ENCODE peak calls at places on chromosome 1, in six cellular contexts. One of them, this sample, is unnamed.

GRCh38 chr1:151908228-151908691 is 1.1 kb downstream of the THEM4 start:
- DNase-seq in lung: no peak
- DNase-seq in cardiac muscle cell: peak
- DNase-seq in dorsolateral prefrontal cortex: no peak
- DNase-seq in astrocyte: no peak
- DNase-seq in fibroblast of lung: no peak
- DNase-seq in this sample: no peak

GRCh38 chr1:205545001-205545919 is 40.8 kb downstream of the CDK18 start:
- DNase-seq in cardiac muscle cell: no peak
- DNase-seq in fibroblast of lung: no peak
- DNase-seq in astrocyte: no peak
- DNase-seq in dorsolateral prefrontal cortex: no peak
- DNase-seq in lung: no peak
- DNase-seq in this sample: no peak

GRCh38 chr1:205504311-205505075 is at the start of gene CDK18:
- DNase-seq in cardiac muscle cell: peak
- DNase-seq in dorsolateral prefrontal cortex: peak
- DNase-seq in astrocyte: no peak
- DNase-seq in lung: peak
- DNase-seq in fibroblast of lung: peak
- DNase-seq in this sample: no peak

GRCh38 chr1:192807968-192808587 is 761 bp upstream of the RGS2 start:
- DNase-seq in astrocyte: peak
- DNase-seq in dorsolateral prefrontal cortex: no peak
- DNase-seq in fibroblast of lung: peak
- DNase-seq in cardiac muscle cell: peak
- DNase-seq in lung: no peak
- DNase-seq in this sample: no peak

GRCh38 chr1:70909262-70909817 is 138.3 kb downstream of the PTGER3 start:
- DNase-seq in astrocyte: no peak
- DNase-seq in fibroblast of lung: no peak
- DNase-seq in dorsolateral prefrontal cortex: no peak
- DNase-seq in cardiac muscle cell: no peak
- DNase-seq in lung: no peak
- DNase-seq in this sample: no peak

GRCh38 chr1:222028694-222029093 is 286.8 kb upstream of the DUSP10 start:
- DNase-seq in lung: no peak
- DNase-seq in astrocyte: no peak
- DNase-seq in dorsolateral prefrontal cortex: no peak
- DNase-seq in fibroblast of lung: peak
- DNase-seq in cardiac muscle cell: no peak
- DNase-seq in this sample: no peak

GRCh38 chr1:64246294-64246917 is 43.0 kb downstream of the UBE2U start:
- DNase-seq in fibroblast of lung: peak
- DNase-seq in lung: no peak
- DNase-seq in astrocyte: peak
- DNase-seq in dorsolateral prefrontal cortex: no peak
- DNase-seq in cardiac muscle cell: peak
- DNase-seq in this sample: no peak

GRCh38 chr1:170267317-170267716 is 121.6 kb downstream of the NTMT2 start:
- DNase-seq in lung: no peak
- DNase-seq in dorsolateral prefrontal cortex: no peak
- DNase-seq in cardiac muscle cell: peak
- DNase-seq in fibroblast of lung: peak
- DNase-seq in astrocyte: no peak
- DNase-seq in this sample: no peak

GRCh38 chr1:26164036-26164927 is 4.5 kb downstream of the C1orf232 start:
- DNase-seq in dorsolateral prefrontal cortex: peak
- DNase-seq in cardiac muscle cell: peak
- DNase-seq in lung: no peak
- DNase-seq in astrocyte: no peak
- DNase-seq in fibroblast of lung: no peak
- DNase-seq in this sample: no peak

GRCh38 chr1:36306210-36306901 is at the start of gene SH3D21:
- DNase-seq in cardiac muscle cell: peak
- DNase-seq in fibroblast of lung: peak
- DNase-seq in lung: peak
- DNase-seq in astrocyte: no peak
- DNase-seq in dorsolateral prefrontal cortex: peak
- DNase-seq in this sample: no peak

GRCh38 chr1:186783193-186783592 is 45.6 kb upstream of the PLA2G4A start:
- DNase-seq in cardiac muscle cell: no peak
- DNase-seq in fibroblast of lung: no peak
- DNase-seq in dorsolateral prefrontal cortex: no peak
- DNase-seq in lung: no peak
- DNase-seq in astrocyte: no peak
- DNase-seq in this sample: no peak

GRCh38 chr1:182262425-182262824 is 129.2 kb downstream of the GLUL start:
- DNase-seq in cardiac muscle cell: no peak
- DNase-seq in astrocyte: no peak
- DNase-seq in fibroblast of lung: no peak
- DNase-seq in dorsolateral prefrontal cortex: no peak
- DNase-seq in lung: no peak
- DNase-seq in this sample: no peak

GRCh38 chr1:151494741-151495281 is 16.4 kb upstream of the CGN start:
- DNase-seq in cardiac muscle cell: peak
- DNase-seq in lung: no peak
- DNase-seq in astrocyte: peak
- DNase-seq in dorsolateral prefrontal cortex: no peak
- DNase-seq in fibroblast of lung: peak
- DNase-seq in this sample: no peak

GRCh38 chr1:21492171-21492625 is 17.0 kb upstream of the ALPL start:
- DNase-seq in fibroblast of lung: no peak
- DNase-seq in astrocyte: no peak
- DNase-seq in lung: no peak
- DNase-seq in dorsolateral prefrontal cortex: no peak
- DNase-seq in cardiac muscle cell: no peak
- DNase-seq in this sample: no peak

GRCh38 chr1:44632511-44633072 is 41.7 kb downstream of the TMEM53 start:
- DNase-seq in dorsolateral prefrontal cortex: no peak
- DNase-seq in fibroblast of lung: no peak
- DNase-seq in lung: no peak
- DNase-seq in cardiac muscle cell: peak
- DNase-seq in astrocyte: no peak
- DNase-seq in this sample: no peak

GRCh38 chr1:201489656-201490261 is 17.2 kb downstream of the CSRP1 start:
- DNase-seq in fibroblast of lung: no peak
- DNase-seq in lung: no peak
- DNase-seq in dorsolateral prefrontal cortex: no peak
- DNase-seq in cardiac muscle cell: no peak
- DNase-seq in astrocyte: no peak
- DNase-seq in this sample: no peak

GRCh38 chr1:40017951-40018575 is 22.5 kb upstream of the CAP1 start:
- DNase-seq in cardiac muscle cell: no peak
- DNase-seq in fibroblast of lung: no peak
- DNase-seq in dorsolateral prefrontal cortex: no peak
- DNase-seq in lung: no peak
- DNase-seq in astrocyte: no peak
- DNase-seq in this sample: no peak

GRCh38 chr1:93659805-93660479 is 21.7 kb downstream of the BCAR3 start:
- DNase-seq in cardiac muscle cell: peak
- DNase-seq in fibroblast of lung: peak
- DNase-seq in astrocyte: no peak
- DNase-seq in dorsolateral prefrontal cortex: no peak
- DNase-seq in lung: no peak
- DNase-seq in this sample: no peak

GRCh38 chr1:37476460-37477197 is 2.2 kb downstream of the ZC3H12A start:
- DNase-seq in cardiac muscle cell: peak
- DNase-seq in astrocyte: peak
- DNase-seq in fibroblast of lung: peak
- DNase-seq in dorsolateral prefrontal cortex: no peak
- DNase-seq in lung: peak
- DNase-seq in this sample: no peak

GRCh38 chr1:54811739-54812655 is 10.9 kb upstream of the TTC22 start:
- DNase-seq in cardiac muscle cell: no peak
- DNase-seq in fibroblast of lung: no peak
- DNase-seq in lung: no peak
- DNase-seq in dorsolateral prefrontal cortex: no peak
- DNase-seq in astrocyte: no peak
- DNase-seq in this sample: no peak

GRCh38 chr1:40130892-40131291 is 30.3 kb upstream of the RLF start:
- DNase-seq in cardiac muscle cell: no peak
- DNase-seq in fibroblast of lung: no peak
- DNase-seq in dorsolateral prefrontal cortex: no peak
- DNase-seq in astrocyte: no peak
- DNase-seq in lung: no peak
- DNase-seq in this sample: no peak

GRCh38 chr1:48071513-48071912 is 74.3 kb upstream of the TRABD2B start:
- DNase-seq in cardiac muscle cell: no peak
- DNase-seq in astrocyte: no peak
- DNase-seq in fibroblast of lung: no peak
- DNase-seq in dorsolateral prefrontal cortex: no peak
- DNase-seq in lung: no peak
- DNase-seq in this sample: no peak

GRCh38 chr1:3321559-3322439 is 132.7 kb upstream of the ARHGEF16 start:
- DNase-seq in fibroblast of lung: peak
- DNase-seq in cardiac muscle cell: no peak
- DNase-seq in dorsolateral prefrontal cortex: no peak
- DNase-seq in lung: no peak
- DNase-seq in astrocyte: no peak
- DNase-seq in this sample: no peak
- H3K4me3 ChIP-seq in fibroblast of lung: no peak
- H3K4me3 ChIP-seq in cardiac muscle cell: peak
- H3K4me3 ChIP-seq in dorsolateral prefrontal cortex: no peak
- H3K4me3 ChIP-seq in lung: no peak
- H3K4me3 ChIP-seq in astrocyte: no peak
- H3K4me3 ChIP-seq in this sample: no peak

DNA sequence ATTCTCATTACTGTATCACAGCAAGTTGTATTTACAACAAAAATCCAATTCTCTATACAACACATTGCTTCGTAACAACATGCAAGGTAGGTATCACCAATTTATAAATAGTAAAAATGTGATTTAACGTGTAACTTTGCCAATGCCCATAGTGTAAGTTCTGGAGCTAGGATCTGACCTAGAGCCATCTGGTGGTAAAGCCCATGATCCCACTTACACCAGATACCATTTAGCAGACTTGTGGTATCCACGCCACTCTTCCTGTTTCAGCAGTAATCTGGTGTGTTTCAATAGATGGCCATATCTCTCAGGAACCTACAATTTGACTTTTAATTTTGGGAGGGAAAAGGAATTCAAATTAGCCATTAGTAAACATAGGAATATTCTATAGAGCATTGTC is 10.2 kb downstream of the SETSIP start:
- DNase-seq in fibroblast of lung: no peak
- DNase-seq in astrocyte: no peak
- DNase-seq in lung: no peak
- DNase-seq in cardiac muscle cell: no peak
- DNase-seq in dorsolateral prefrontal cortex: no peak
- DNase-seq in this sample: no peak
- TF ChIP-seq CTCF in fibroblast of lung: no peak
- TF ChIP-seq CTCF in astrocyte: no peak
- TF ChIP-seq CTCF in lung: no peak
- TF ChIP-seq CTCF in cardiac muscle cell: no peak
- TF ChIP-seq CTCF in dorsolateral prefrontal cortex: no peak
- TF ChIP-seq CTCF in this sample: no peak

GRCh38 chr1:57898531-57898930 is 474.7 kb upstream of the DAB1 start:
- DNase-seq in lung: no peak
- DNase-seq in fibroblast of lung: no peak
- DNase-seq in astrocyte: no peak
- DNase-seq in cardiac muscle cell: no peak
- DNase-seq in dorsolateral prefrontal cortex: no peak
- DNase-seq in this sample: no peak
- H3K27ac ChIP-seq in lung: no peak
- H3K27ac ChIP-seq in fibroblast of lung: no peak
- H3K27ac ChIP-seq in astrocyte: no peak
- H3K27ac ChIP-seq in cardiac muscle cell: no peak
- H3K27ac ChIP-seq in dorsolateral prefrontal cortex: no peak
- H3K27ac ChIP-seq in this sample: no peak

GRCh38 chr1:90706437-90707362 is 10.4 kb downstream of the BARHL2 start:
- DNase-seq in lung: peak
- DNase-seq in cardiac muscle cell: peak
- DNase-seq in dorsolateral prefrontal cortex: no peak
- DNase-seq in fibroblast of lung: no peak
- DNase-seq in astrocyte: no peak
- DNase-seq in this sample: no peak
- H3K4me3 ChIP-seq in lung: peak
- H3K4me3 ChIP-seq in cardiac muscle cell: peak
- H3K4me3 ChIP-seq in dorsolateral prefrontal cortex: peak
- H3K4me3 ChIP-seq in fibroblast of lung: no peak
- H3K4me3 ChIP-seq in astrocyte: peak
- H3K4me3 ChIP-seq in this sample: no peak

GRCh38 chr1:10753279-10753678 is 43.2 kb downstream of the CASZ1 start:
- DNase-seq in lung: no peak
- DNase-seq in fibroblast of lung: no peak
- DNase-seq in cardiac muscle cell: no peak
- DNase-seq in dorsolateral prefrontal cortex: no peak
- DNase-seq in astrocyte: no peak
- DNase-seq in this sample: no peak
- TF ChIP-seq CTCF in lung: no peak
- TF ChIP-seq CTCF in fibroblast of lung: no peak
- TF ChIP-seq CTCF in cardiac muscle cell: no peak
- TF ChIP-seq CTCF in dorsolateral prefrontal cortex: no peak
- TF ChIP-seq CTCF in astrocyte: no peak
- TF ChIP-seq CTCF in this sample: no peak

GRCh38 chr1:33818071-33818470 is 45.8 kb upstream of the HMGB4 start:
- DNase-seq in fibroblast of lung: no peak
- DNase-seq in astrocyte: no peak
- DNase-seq in lung: peak
- DNase-seq in cardiac muscle cell: no peak
- DNase-seq in dorsolateral prefrontal cortex: no peak
- DNase-seq in this sample: no peak

GRCh38 chr1:33821291-33821690 is 42.6 kb upstream of the HMGB4 start:
- DNase-seq in dorsolateral prefrontal cortex: no peak
- DNase-seq in fibroblast of lung: no peak
- DNase-seq in cardiac muscle cell: no peak
- DNase-seq in lung: no peak
- DNase-seq in astrocyte: no peak
- DNase-seq in this sample: no peak

GRCh38 chr1:33819913-33820311 is 44.0 kb upstream of the HMGB4 start:
- DNase-seq in lung: peak
- DNase-seq in astrocyte: no peak
- DNase-seq in fibroblast of lung: no peak
- DNase-seq in dorsolateral prefrontal cortex: no peak
- DNase-seq in cardiac muscle cell: no peak
- DNase-seq in this sample: no peak

GRCh38 chr1:33820804-33821203 is 43.1 kb upstream of the HMGB4 start:
- DNase-seq in lung: peak
- DNase-seq in astrocyte: no peak
- DNase-seq in dorsolateral prefrontal cortex: no peak
- DNase-seq in fibroblast of lung: no peak
- DNase-seq in cardiac muscle cell: no peak
- DNase-seq in this sample: no peak

DNA sequence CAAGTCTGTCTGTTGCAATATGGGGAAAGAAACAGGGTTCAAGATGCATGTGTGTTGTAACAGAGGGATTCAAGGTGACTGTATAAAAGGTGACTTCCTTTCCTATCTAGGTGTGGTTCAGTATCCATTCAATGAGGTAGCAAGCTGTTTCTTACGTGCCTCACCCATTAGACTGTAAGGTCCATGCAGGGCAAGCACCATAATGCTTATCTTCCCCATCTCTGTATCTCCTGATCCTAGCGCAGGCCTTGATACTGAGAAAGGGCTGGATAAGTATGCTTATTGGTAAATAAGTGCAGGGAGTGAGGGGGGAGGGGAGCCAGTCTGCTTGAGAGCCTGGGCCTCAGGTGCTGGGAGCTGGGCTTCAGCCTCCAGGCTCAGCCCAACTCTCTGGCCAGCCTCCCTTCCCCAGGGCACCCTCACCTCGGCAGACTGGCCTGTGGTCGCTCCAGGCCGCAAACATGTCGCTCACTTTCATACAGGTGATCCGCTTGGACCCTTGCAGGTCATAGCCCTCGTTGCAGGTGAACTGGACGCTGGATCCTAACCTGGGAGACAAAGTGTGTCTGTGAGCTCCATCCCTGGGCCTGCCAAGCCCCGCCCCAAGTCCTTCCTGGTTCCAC is 44.5 kb upstream of the HMGB4 start:
- DNase-seq in fibroblast of lung: no peak
- DNase-seq in dorsolateral prefrontal cortex: no peak
- DNase-seq in astrocyte: no peak
- DNase-seq in cardiac muscle cell: no peak
- DNase-seq in lung: peak
- DNase-seq in this sample: no peak
- H3K27ac ChIP-seq in fibroblast of lung: no peak
- H3K27ac ChIP-seq in dorsolateral prefrontal cortex: no peak
- H3K27ac ChIP-seq in astrocyte: no peak
- H3K27ac ChIP-seq in cardiac muscle cell: no peak
- H3K27ac ChIP-seq in lung: no peak
- H3K27ac ChIP-seq in this sample: no peak